ENCODE peak calls at places on chromosomes 5 and 9, in five cellular contexts. E, T, Y, J and N are unnamed samples.
A peak's percentile ranks its signal among the peaks of the same experiment; 100 is the strongest.

GRCh38 chr9:133892193-133892920 is 99.8 kb downstream of the VAV2 start:
- DNase-seq in J (peak; percentile 88), E (no peak), T (peak; percentile 40), Y (no peak), N (no peak)

GRCh38 chr9:84970432-84970831 is 300.9 kb downstream of the NTRK2 start:
- DNase-seq in Y (no peak), E (no peak), T (no peak), J (no peak), N (no peak)

GRCh38 chr5:64963278-64963677 is 194.5 kb downstream of the CWC27 start:
- DNase-seq in Y (no peak), E (no peak), T (no peak), J (no peak), N (no peak)

GRCh38 chr5:170046221-170046620 is 59.5 kb upstream of the FOXI1 start:
- DNase-seq in E (no peak), T (peak; percentile 23), Y (no peak), J (no peak), N (no peak)

GRCh38 chr9:88583901-88584596 is 49.1 kb downstream of the NXNL2 start:
- DNase-seq in Y (no peak), E (peak; percentile 65), J (no peak), T (no peak), N (no peak)

GRCh38 chr5:43432486-43433365 is 20.5 kb upstream of the CCL28 start:
- DNase-seq in Y (no peak), E (peak; percentile 87), J (peak; percentile 52), T (no peak), N (no peak)

GRCh38 chr5:113447651-113448050 is 12.9 kb upstream of the TSSK1B start:
- DNase-seq in J (peak; percentile 51), E (peak; percentile 14), T (no peak), Y (no peak), N (peak; percentile 50)

GRCh38 chr5:98341038-98341710 is 432.3 kb upstream of the RGMB start:
- DNase-seq in T (no peak), E (peak; percentile 90), Y (no peak), J (no peak), N (no peak)

GRCh38 chr5:14200312-14200990 is 57.3 kb downstream of the TRIO start:
- DNase-seq in E (no peak), T (no peak), Y (no peak), J (no peak), N (no peak)

GRCh38 chr5:89297111-89297510 is 414.1 kb upstream of the MEF2C start:
- DNase-seq in J (no peak), Y (no peak), T (no peak), E (no peak), N (no peak)

GRCh38 chr5:82375488-82376294 is 97.5 kb upstream of the RPS23 start:
- DNase-seq in E (no peak), T (no peak), Y (no peak), J (no peak), N (no peak)

GRCh38 chr5:175059687-175060194 is 335.4 kb downstream of the MSX2 start:
- DNase-seq in E (peak; percentile 61), Y (no peak), T (peak; percentile 71), J (peak; percentile 32), N (peak; percentile 77)

GRCh38 chr5:127555826-127556225 is 38.4 kb downstream of the PRRC1 start:
- DNase-seq in Y (no peak), J (peak; percentile 7), T (no peak), E (no peak), N (no peak)

GRCh38 chr5:77628840-77629552 is 9.5 kb downstream of the OTP start:
- DNase-seq in T (no peak), E (no peak), Y (no peak), J (no peak), N (no peak)

GRCh38 chr9:84751921-84752320 is 82.4 kb downstream of the NTRK2 start:
- DNase-seq in T (no peak), J (no peak), Y (no peak), E (no peak), N (no peak)

GRCh38 chr9:37382161-37382981 is 40.1 kb upstream of the GRHPR start:
- DNase-seq in T (no peak), Y (no peak), J (no peak), E (no peak), N (no peak)

GRCh38 chr5:89211836-89212235 is 328.9 kb upstream of the MEF2C start:
- DNase-seq in T (no peak), J (no peak), E (peak; percentile 80), Y (no peak), N (no peak)

GRCh38 chr5:149957855-149958254 is 2.7 kb upstream of the SLC26A2 start:
- DNase-seq in J (no peak), Y (no peak), E (no peak), T (peak; percentile 20), N (no peak)

GRCh38 chr5:146327471-146327870 is 11.2 kb upstream of the POU4F3 start:
- DNase-seq in Y (no peak), E (no peak), J (no peak), T (no peak), N (no peak)

GRCh38 chr9:37336150-37336549 is 86.3 kb upstream of the GRHPR start:
- DNase-seq in T (no peak), J (no peak), Y (no peak), E (no peak), N (no peak)

GRCh38 chr5:158769702-158770101 is 330.0 kb downstream of the EBF1 start:
- DNase-seq in Y (no peak), J (no peak), T (no peak), E (peak; percentile 33), N (no peak)

GRCh38 chr5:158773151-158773550 is 326.6 kb downstream of the EBF1 start:
- DNase-seq in E (no peak), T (no peak), J (no peak), Y (no peak), N (no peak)

GRCh38 chr5:158765407-158765806 is 334.3 kb downstream of the EBF1 start:
- DNase-seq in E (no peak), Y (no peak), T (no peak), J (no peak), N (no peak)

GRCh38 chr5:158769079-158769478 is 330.6 kb downstream of the EBF1 start:
- DNase-seq in Y (no peak), J (no peak), T (no peak), E (no peak), N (no peak)

GRCh38 chr5:158770506-158770905 is 329.2 kb downstream of the EBF1 start:
- DNase-seq in T (no peak), E (no peak), Y (no peak), J (peak; percentile 37), N (peak; percentile 20)
- TF ChIP-seq CTCF in T (peak; percentile 19), E (no peak), Y (no peak), J (peak; percentile 59), N (peak; percentile 25)

GRCh38 chr9:132826576-132827365 is 51.3 kb downstream of the AK8 start:
- DNase-seq in J (no peak), Y (no peak), E (no peak), T (no peak), N (no peak)

GRCh38 chr9:132820545-132820944 is 57.5 kb downstream of the AK8 start:
- DNase-seq in E (no peak), T (no peak), Y (no peak), J (no peak), N (no peak)

GRCh38 chr9:132826131-132826530 is 52.0 kb downstream of the AK8 start:
- DNase-seq in E (no peak), J (no peak), T (no peak), Y (no peak), N (no peak)

GRCh38 chr9:132824151-132824550 is 53.9 kb downstream of the AK8 start:
- DNase-seq in J (no peak), T (no peak), E (no peak), Y (no peak), N (no peak)

GRCh38 chr9:132823370-132824144 is 54.5 kb downstream of the AK8 start:
- DNase-seq in J (peak; percentile 27), T (no peak), E (no peak), Y (no peak), N (no peak)
- TF ChIP-seq CTCF in J (peak; percentile 37), T (no peak), E (no peak), Y (no peak), N (no peak)

GRCh38 chr9:78301466-78301865 is 4.5 kb downstream of the PSAT1 start:
- DNase-seq in J (no peak), Y (no peak), T (no peak), E (no peak), N (no peak)

GRCh38 chr9:78303377-78304062 is 6.6 kb downstream of the PSAT1 start:
- DNase-seq in J (no peak), E (no peak), Y (no peak), T (no peak), N (no peak)

GRCh38 chr9:78307360-78307759 is 10.4 kb downstream of the PSAT1 start:
- DNase-seq in E (no peak), Y (no peak), J (no peak), T (no peak), N (no peak)

GRCh38 chr9:78306222-78307076 is 9.5 kb downstream of the PSAT1 start:
- DNase-seq in Y (no peak), J (no peak), T (no peak), E (no peak), N (no peak)

DNA sequence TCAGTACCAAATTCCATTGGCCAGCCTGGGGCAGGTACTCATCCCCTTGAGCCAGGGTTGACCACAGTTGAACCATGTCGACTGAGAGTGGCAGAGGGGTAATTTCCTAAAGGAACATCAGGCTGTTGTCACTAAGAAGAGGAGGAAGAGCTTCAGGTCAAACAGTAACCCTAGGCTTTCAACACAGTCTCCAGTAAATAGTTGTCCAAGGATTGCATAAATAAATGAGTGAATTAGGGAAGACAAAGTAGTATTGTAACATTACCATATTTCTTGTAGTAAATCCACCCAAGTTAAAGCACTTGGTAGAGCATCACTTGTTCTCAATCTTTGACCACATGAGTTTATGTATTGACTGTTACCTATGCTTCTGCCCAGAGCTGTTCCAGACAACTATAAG is 7.4 kb downstream of the PSAT1 start:
- DNase-seq in Y (no peak), J (no peak), T (no peak), E (no peak), N (no peak)
- TF ChIP-seq CTCF in Y (no peak), J (no peak), T (no peak), E (no peak), N (no peak)

GRCh38 chr9:77456829-77457437 is 191.2 kb downstream of the GNA14 start:
- DNase-seq in Y (peak; percentile 81), T (peak; percentile 86), E (peak; percentile 88), J (peak; percentile 62), N (peak; percentile 89)

GRCh38 chr9:77454668-77455067 is 193.5 kb downstream of the GNA14 start:
- DNase-seq in Y (no peak), J (no peak), E (peak; percentile 72), T (no peak), N (no peak)

GRCh38 chr9:77457916-77458592 is 190.1 kb downstream of the GNA14 start:
- DNase-seq in E (peak; percentile 67), J (peak; percentile 34), Y (no peak), T (peak; percentile 69), N (peak; percentile 71)

GRCh38 chr9:77453857-77454647 is 194.1 kb downstream of the GNA14 start:
- DNase-seq in J (no peak), Y (no peak), T (no peak), E (no peak), N (no peak)

DNA sequence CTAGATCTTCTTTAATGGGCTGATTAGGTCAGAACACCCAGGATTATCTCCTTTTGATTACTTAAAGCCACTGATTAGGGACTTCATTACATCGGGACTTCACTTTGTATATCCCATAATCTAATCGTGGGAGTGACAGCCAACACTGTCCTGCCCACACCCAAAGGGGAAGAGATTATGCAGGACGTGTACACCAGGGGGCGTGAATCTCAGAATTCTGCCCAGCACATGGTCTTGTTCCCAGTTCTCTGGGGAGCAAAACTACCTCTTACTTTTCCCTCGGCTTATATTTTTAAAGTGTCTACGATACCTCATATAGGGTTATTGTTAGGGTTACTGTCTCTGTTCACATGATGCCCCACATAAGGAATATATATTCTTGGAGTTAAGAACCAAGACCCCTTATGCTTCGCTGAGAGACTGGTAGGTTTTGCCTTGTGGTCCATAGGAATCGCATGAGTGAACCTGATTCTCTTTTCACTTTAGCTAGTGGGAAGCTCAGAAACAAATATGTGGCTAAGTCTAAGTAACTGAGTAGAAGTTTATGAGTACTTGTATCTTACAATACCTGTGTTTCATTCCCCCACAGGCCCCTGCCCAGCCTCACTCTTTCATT is 192.7 kb downstream of the GNA14 start:
- DNase-seq in E (no peak), T (no peak), Y (no peak), J (peak; percentile 23), N (peak; percentile 45)
- TF ChIP-seq CTCF in E (no peak), T (no peak), Y (no peak), J (no peak), N (peak; percentile 61)